ENCODE peak calls at places on chromosome 15, in ten cellular contexts. R, N, W, O, Z, E, Q, D, L and B are unnamed samples.

GRCh38 chr15:91445701-91446100 is 345.6 kb downstream of the SV2B start:
- DNase-seq in N (peak), O (no peak), W (no peak), Q (no peak), R (no peak), Z (no peak), D (peak), E (no peak), L (no peak), B (no peak)

GRCh38 chr15:22839046-22839705 is 710 bp downstream of the NIPA2 start:
- DNase-seq in R (no peak), L (peak), D (no peak), N (peak), O (no peak), E (no peak), Q (no peak), W (no peak), Z (no peak), B (peak)

GRCh38 chr15:68197661-68198437 is 7.3 kb downstream of the CALML4 start:
- DNase-seq in E (no peak), W (no peak), L (no peak), O (no peak), Q (no peak), N (no peak), R (no peak), Z (no peak), D (no peak), B (no peak)

GRCh38 chr15:96657096-96657495 is 326.6 kb downstream of the NR2F2 start:
- DNase-seq in E (no peak), N (no peak), Z (no peak), D (no peak), L (no peak), Q (no peak), W (no peak), O (no peak), R (no peak), B (no peak)

GRCh38 chr15:75091814-75092213 is 68.4 kb downstream of the PPCDC start:
- DNase-seq in W (no peak), O (peak), E (no peak), L (no peak), Z (no peak), N (peak), Q (no peak), D (no peak), R (no peak), B (no peak)

GRCh38 chr15:90340345-90340744 is 11.7 kb upstream of the ZNF774 start:
- DNase-seq in Q (no peak), D (no peak), L (no peak), O (no peak), N (no peak), R (no peak), Z (peak), W (no peak), E (no peak), B (no peak)

GRCh38 chr15:91853968-91854943 is 748 bp downstream of the SLCO3A1 start:
- DNase-seq in O (peak), E (peak), W (no peak), R (peak), Q (peak), L (peak), N (peak), D (peak), Z (peak), B (no peak)

GRCh38 chr15:67033012-67033411 is 32.4 kb upstream of the SMAD3 start:
- DNase-seq in L (no peak), Q (no peak), E (peak), D (no peak), N (no peak), W (no peak), Z (no peak), R (no peak), O (no peak), B (no peak)

GRCh38 chr15:44541282-44541958 is 4.5 kb downstream of the EIF3J start:
- DNase-seq in W (peak), Q (no peak), N (peak), R (no peak), D (peak), Z (no peak), E (no peak), O (peak), L (no peak), B (peak)

GRCh38 chr15:38701134-38701533 is 136.5 kb upstream of the RASGRP1 start:
- DNase-seq in Z (no peak), R (no peak), E (no peak), L (no peak), O (no peak), N (no peak), W (no peak), Q (no peak), D (no peak), B (no peak)

GRCh38 chr15:83567318-83567717 is 86.6 kb upstream of the ADAMTSL3 start:
- DNase-seq in D (no peak), Z (no peak), N (no peak), E (no peak), R (no peak), W (no peak), L (no peak), Q (no peak), O (no peak), B (no peak)

GRCh38 chr15:77546050-77546501 is 86.6 kb downstream of the LINGO1 start:
- DNase-seq in N (peak), R (no peak), Q (no peak), L (no peak), W (peak), O (peak), E (no peak), Z (peak), D (peak), B (peak)

GRCh38 chr15:48667701-48668100 is 22.2 kb upstream of the FBN1 start:
- DNase-seq in Z (no peak), N (peak), L (no peak), Q (no peak), E (no peak), D (no peak), O (no peak), R (no peak), W (no peak), B (no peak)

GRCh38 chr15:90585863-90586262 is 56.1 kb downstream of the CRTC3 start:
- DNase-seq in Z (no peak), O (peak), Q (no peak), D (no peak), W (no peak), L (no peak), N (peak), R (no peak), E (no peak), B (no peak)

GRCh38 chr15:77457619-77458265 is 37.1 kb downstream of the HMG20A start:
- DNase-seq in O (peak), W (no peak), L (no peak), Q (no peak), N (peak), D (peak), R (no peak), Z (no peak), E (no peak), B (no peak)

GRCh38 chr15:48373855-48374421 is 42.7 kb downstream of the DUT start:
- DNase-seq in N (peak), W (peak), R (no peak), D (peak), O (no peak), E (no peak), Z (peak), L (no peak), Q (no peak), B (peak)

GRCh38 chr15:48862705-48863104 is 15.2 kb upstream of the EID1 start:
- DNase-seq in R (no peak), D (no peak), Q (no peak), N (no peak), L (peak), O (no peak), E (no peak), W (no peak), Z (no peak), B (no peak)

GRCh38 chr15:36359286-36359685 is 220.1 kb upstream of the CDIN1 start:
- DNase-seq in L (no peak), D (peak), W (no peak), O (no peak), R (no peak), Q (no peak), N (no peak), E (no peak), Z (no peak), B (no peak)

GRCh38 chr15:60395276-60396011 is 2.3 kb downstream of the ANXA2 start:
- DNase-seq in O (no peak), L (no peak), R (no peak), D (no peak), Z (no peak), N (no peak), E (no peak), Q (no peak), W (no peak), B (peak)

GRCh38 chr15:85019815-85020590 is 38.3 kb downstream of the PDE8A start:
- DNase-seq in Q (no peak), R (no peak), E (no peak), L (no peak), D (no peak), W (no peak), Z (no peak), N (peak), O (no peak), B (no peak)

GRCh38 chr15:36914962-36915808 is 185.2 kb downstream of the MEIS2 start:
- DNase-seq in E (no peak), Z (no peak), W (no peak), R (no peak), Q (no peak), O (no peak), L (no peak), D (no peak), N (no peak), B (no peak)

GRCh38 chr15:36161781-36162212 is 417.6 kb upstream of the CDIN1 start:
- DNase-seq in L (no peak), R (no peak), O (peak), W (no peak), D (peak), N (peak), E (no peak), Q (peak), Z (no peak), B (no peak)

GRCh38 chr15:67149859-67150824 is 84.7 kb downstream of the SMAD3 start:
- DNase-seq in Q (no peak), D (peak), R (peak), E (peak), Z (peak), N (peak), O (peak), W (peak), L (peak), B (peak)

GRCh38 chr15:70023064-70023768 is 74.5 kb downstream of the TLE3 start:
- DNase-seq in R (no peak), O (peak), W (no peak), E (peak), D (peak), Q (peak), L (peak), N (peak), Z (no peak), B (peak)

GRCh38 chr15:84813931-84814330 is 3.2 kb upstream of the ALPK3 start:
- DNase-seq in N (no peak), D (no peak), L (no peak), O (no peak), W (no peak), Z (no peak), R (no peak), E (no peak), Q (no peak), B (no peak)

GRCh38 chr15:55230953-55231352 is 34.2 kb upstream of the RSL24D1 start:
- DNase-seq in O (no peak), N (no peak), Z (no peak), E (no peak), D (no peak), R (no peak), W (no peak), L (no peak), Q (no peak), B (no peak)

GRCh38 chr15:78182821-78183220 is 33.7 kb downstream of the IDH3A start:
- DNase-seq in N (no peak), O (no peak), R (no peak), Q (no peak), Z (no peak), L (no peak), W (no peak), D (no peak), E (no peak), B (no peak)

GRCh38 chr15:79329186-79329611 is 18.3 kb downstream of the TMED3 start:
- DNase-seq in W (no peak), E (no peak), N (peak), Z (no peak), D (peak), Q (no peak), O (peak), L (no peak), R (no peak), B (peak)

GRCh38 chr15:25508369-25509002 is 69.7 kb upstream of the UBE3A start:
- DNase-seq in W (peak), E (no peak), Q (no peak), D (peak), N (peak), Z (no peak), R (no peak), L (peak), O (peak), B (no peak)

GRCh38 chr15:80887148-80887547 is 102.5 kb downstream of the MESD start:
- DNase-seq in W (no peak), E (no peak), R (no peak), Q (no peak), D (peak), N (no peak), L (no peak), Z (no peak), O (no peak), B (no peak)

GRCh38 chr15:42999201-42999779 is 78.7 kb upstream of the TTBK2 start:
- DNase-seq in N (no peak), L (no peak), O (peak), Z (no peak), W (no peak), R (no peak), E (no peak), D (no peak), Q (no peak), B (no peak)

GRCh38 chr15:50890751-50891150 is 17.7 kb upstream of the AP4E1 start:
- DNase-seq in R (no peak), Q (no peak), D (no peak), W (no peak), E (no peak), O (no peak), N (peak), L (no peak), Z (no peak), B (no peak)

GRCh38 chr15:61033319-61033718 is 195.8 kb downstream of the RORA start:
- DNase-seq in Q (no peak), O (no peak), Z (no peak), N (no peak), D (no peak), L (no peak), R (no peak), W (no peak), E (no peak), B (no peak)

GRCh38 chr15:37099321-37100108 is 834 bp downstream of the MEIS2 start:
- DNase-seq in O (no peak), D (peak), Q (no peak), R (no peak), L (no peak), W (no peak), Z (no peak), N (peak), E (no peak), B (peak)

GRCh38 chr15:39188930-39189329 is 391.9 kb upstream of the THBS1 start:
- DNase-seq in E (no peak), D (peak), R (no peak), L (no peak), N (peak), W (peak), Q (peak), O (peak), Z (no peak), B (peak)

GRCh38 chr15:39511000-39511914 is 69.6 kb upstream of the THBS1 start:
- DNase-seq in W (peak), O (peak), N (peak), L (no peak), E (no peak), D (peak), Q (no peak), R (no peak), Z (no peak), B (peak)

GRCh38 chr15:99955181-99955525 is 221.9 kb upstream of the LYSMD4 start:
- DNase-seq in L (no peak), Z (no peak), N (peak), O (no peak), W (no peak), D (no peak), E (no peak), R (no peak), Q (peak), B (no peak)

GRCh38 chr15:68418611-68419161 is 13.3 kb downstream of the ITGA11 start:
- DNase-seq in N (peak), O (no peak), D (peak), R (no peak), Q (peak), L (no peak), E (no peak), W (no peak), Z (no peak), B (no peak)